ENCODE peak calls at places on chromosomes 11 and 22, in nine cellular contexts. M, Y, J, F, K, B, H, G and I are unnamed samples.
A peak's percentile ranks its signal among the peaks of the same experiment; 100 is the strongest.

GRCh38 chr11:93519179-93519578 is 24.0 kb downstream of the SMCO4 start:
- DNase-seq in M (no peak), B (no peak), G (no peak), K (no peak), Y (no peak), H (no peak), F (no peak), J (no peak), I (no peak)

GRCh38 chr11:65438257-65439151 is 15.9 kb downstream of the NEAT1 start:
- DNase-seq in J (peak; percentile 9), G (no peak), M (peak; percentile 39), H (peak; percentile 16), F (peak; percentile 48), Y (no peak), K (peak; percentile 40), B (no peak), I (no peak)

GRCh38 chr11:17479284-17480214 is 2.9 kb upstream of the ABCC8 start:
- DNase-seq in J (no peak), Y (peak; percentile 78), K (peak; percentile 10), G (no peak), F (peak; percentile 15), H (peak; percentile 24), M (peak; percentile 19), B (peak; percentile 41), I (no peak)

GRCh38 chr11:94203070-94203469 is 74.4 kb downstream of the PANX1 start:
- DNase-seq in B (no peak), G (no peak), K (no peak), Y (no peak), J (no peak), M (no peak), F (no peak), H (no peak), I (no peak)

GRCh38 chr22:30754971-30755759 is 60.5 kb downstream of the OSBP2 start:
- DNase-seq in B (peak; percentile 70), Y (peak; percentile 81), G (peak; percentile 29), J (peak; percentile 69), K (peak; percentile 79), H (peak; percentile 73), M (peak; percentile 91), F (peak; percentile 89), I (peak; percentile 89)

GRCh38 chr11:11230802-11231562 is 122.1 kb downstream of the CSNK2A3 start:
- DNase-seq in Y (no peak), K (no peak), G (no peak), F (no peak), H (peak; percentile 18), M (no peak), J (no peak), B (no peak), I (peak; percentile 57)

GRCh38 chr22:17283423-17283822 is 64.2 kb upstream of the ADA2 start:
- DNase-seq in M (no peak), J (no peak), B (no peak), F (no peak), H (no peak), G (no peak), K (no peak), Y (no peak), I (no peak)

GRCh38 chr11:47626234-47626633 is 16.1 kb downstream of the MTCH2 start:
- DNase-seq in H (no peak), M (no peak), J (no peak), G (no peak), F (no peak), K (no peak), B (no peak), Y (no peak), I (no peak)

GRCh38 chr22:19886605-19887250 is 32.1 kb upstream of the GNB1L start:
- DNase-seq in B (no peak), M (peak; percentile 37), F (peak; percentile 59), H (no peak), J (no peak), G (no peak), Y (no peak), K (peak; percentile 32), I (no peak)

GRCh38 chr22:44728761-44729261 is 23.6 kb upstream of the ARHGAP8 start:
- DNase-seq in F (no peak), K (no peak), Y (no peak), G (no peak), M (no peak), H (no peak), B (no peak), J (no peak), I (no peak)

GRCh38 chr11:69337211-69337721 is 43.3 kb downstream of the MYEOV start:
- DNase-seq in F (no peak), J (no peak), M (no peak), H (no peak), B (peak; percentile 70), Y (peak; percentile 75), K (peak; percentile 27), G (no peak), I (peak; percentile 67)

GRCh38 chr11:129785383-129786111 is 30.1 kb upstream of the TMEM45B start:
- DNase-seq in G (no peak), H (peak; percentile 8), Y (no peak), F (peak; percentile 14), B (no peak), M (peak; percentile 49), J (no peak), K (no peak), I (no peak)

DNA sequence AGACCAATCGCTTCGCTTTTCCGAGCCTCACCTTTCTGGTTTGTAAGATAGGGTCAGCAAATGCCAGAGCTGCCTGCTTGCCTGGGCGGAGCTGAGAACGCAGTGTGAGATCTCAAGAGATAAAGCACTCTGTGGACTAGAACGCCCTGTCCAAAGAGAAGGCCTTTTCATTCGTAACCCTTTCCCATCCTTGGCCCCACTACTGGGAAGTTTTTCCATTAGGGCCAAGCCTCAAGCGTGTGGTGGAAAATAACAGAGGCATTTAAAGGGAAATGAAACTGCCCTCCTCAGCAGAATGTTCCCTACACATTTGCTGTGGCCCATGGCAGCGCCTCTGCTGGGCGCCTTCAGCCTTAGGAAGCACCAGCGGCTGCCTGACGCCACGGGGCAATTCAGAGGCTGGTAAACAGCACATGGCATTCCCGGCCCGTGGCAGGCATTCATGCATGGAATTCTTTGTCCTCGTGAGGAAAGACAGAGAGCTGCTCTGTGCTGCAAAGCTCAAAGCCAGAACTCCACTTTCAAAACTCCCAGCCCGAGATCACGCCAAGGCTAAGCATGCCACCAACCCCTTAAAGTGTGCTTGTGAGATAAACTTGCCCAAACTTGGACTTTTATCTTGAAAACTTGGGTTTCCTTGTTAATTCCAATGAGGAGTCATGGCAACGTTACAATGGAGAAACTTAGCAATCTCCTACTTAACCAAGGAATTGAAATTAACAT is 38.1 kb downstream of the AHNAK start:
- DNase-seq in M (peak; percentile 39), B (peak; percentile 84), Y (peak; percentile 85), G (peak; percentile 85), K (peak; percentile 64), H (peak; percentile 88), J (peak; percentile 60), F (peak; percentile 49), I (peak; percentile 16)
- TF ChIP-seq CTCF in M (peak; percentile 34), B (peak; percentile 51), Y (no peak), G (peak; percentile 65), K (peak; percentile 67), H (peak; percentile 50), J (peak; percentile 55), F (peak; percentile 48), I (peak; percentile 32)

DNA sequence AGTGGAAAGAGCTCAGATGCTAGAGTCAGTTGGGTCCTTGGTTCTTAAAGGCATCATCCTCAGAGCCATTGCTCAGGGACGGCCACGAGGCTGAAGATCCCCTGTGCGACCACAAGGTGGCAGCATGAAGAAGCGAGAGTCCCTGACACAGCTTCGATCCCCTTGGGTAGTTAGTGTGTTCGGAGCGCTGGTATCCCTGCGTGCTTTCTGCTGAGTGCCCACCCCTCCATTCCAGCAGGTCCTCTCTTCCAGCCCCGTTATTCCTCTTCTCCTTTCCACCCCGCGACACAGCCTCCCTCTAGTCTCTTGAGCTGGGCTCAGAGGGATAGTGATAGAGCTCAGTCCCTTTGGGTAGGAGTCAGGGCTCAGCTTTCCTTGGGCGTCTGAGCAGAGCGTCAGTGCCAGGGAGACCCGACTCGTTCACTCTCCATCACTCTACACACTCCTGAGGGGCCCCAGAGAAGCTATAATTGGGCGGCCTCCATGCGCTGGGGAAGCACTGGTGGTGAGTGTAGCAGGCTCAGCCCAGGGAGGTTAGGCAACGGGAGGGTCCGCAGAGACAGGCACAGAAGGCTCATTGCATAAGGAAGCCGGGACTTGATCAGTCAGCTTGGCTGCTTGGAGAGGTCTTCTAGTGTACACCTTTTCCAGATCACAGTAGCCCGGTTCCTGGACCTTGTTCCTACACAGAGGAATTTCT is at the start of gene OR51D1:
- DNase-seq in K (peak; percentile 63), J (peak; percentile 39), F (peak; percentile 59), B (peak; percentile 77), G (peak; percentile 66), M (peak; percentile 77), H (peak; percentile 66), Y (peak; percentile 77), I (peak; percentile 77)
- H3K4me3 ChIP-seq in K (no peak within 1 kb of the TSS), J (no peak within 1 kb of the TSS), F (no peak within 1 kb of the TSS), B (no peak within 1 kb of the TSS), G (peak within 1 kb of the TSS; percentile 52), M (no peak within 1 kb of the TSS), H (no peak within 1 kb of the TSS), Y (no peak within 1 kb of the TSS), I (no peak within 1 kb of the TSS)

GRCh38 chr11:120211522-120212258 is 858 bp downstream of the OAF start:
- DNase-seq in F (no peak), Y (no peak), K (no peak), B (no peak), M (no peak), J (no peak), H (no peak), G (no peak), I (no peak)

GRCh38 chr11:120212926-120213325 is 2.1 kb downstream of the OAF start:
- DNase-seq in F (no peak), M (no peak), B (peak; percentile 86), H (no peak), G (no peak), J (no peak), Y (peak; percentile 85), K (no peak), I (no peak)

GRCh38 chr11:120209750-120210650 is 832 bp upstream of the OAF start:
- DNase-seq in Y (no peak), F (no peak), G (no peak), B (no peak), M (no peak), J (no peak), K (no peak), H (no peak), I (no peak)

GRCh38 chr11:120212259-120212888 is 1.5 kb downstream of the OAF start:
- DNase-seq in G (no peak), K (no peak), M (no peak), F (no peak), Y (no peak), H (no peak), J (no peak), B (no peak), I (no peak)

GRCh38 chr11:120210651-120211521 is at the start of gene OAF:
- DNase-seq in J (peak; percentile 81), F (peak; percentile 90), K (peak; percentile 89), M (peak; percentile 85), Y (peak; percentile 87), B (peak; percentile 73), H (peak; percentile 51), G (peak; percentile 65), I (peak; percentile 82)
- TF ChIP-seq CTCF in J (peak; percentile 49), F (no peak), K (peak; percentile 3), M (no peak), Y (no peak), B (peak; percentile 28), H (peak; percentile 31), G (peak; percentile 10), I (peak; percentile 20)

DNA sequence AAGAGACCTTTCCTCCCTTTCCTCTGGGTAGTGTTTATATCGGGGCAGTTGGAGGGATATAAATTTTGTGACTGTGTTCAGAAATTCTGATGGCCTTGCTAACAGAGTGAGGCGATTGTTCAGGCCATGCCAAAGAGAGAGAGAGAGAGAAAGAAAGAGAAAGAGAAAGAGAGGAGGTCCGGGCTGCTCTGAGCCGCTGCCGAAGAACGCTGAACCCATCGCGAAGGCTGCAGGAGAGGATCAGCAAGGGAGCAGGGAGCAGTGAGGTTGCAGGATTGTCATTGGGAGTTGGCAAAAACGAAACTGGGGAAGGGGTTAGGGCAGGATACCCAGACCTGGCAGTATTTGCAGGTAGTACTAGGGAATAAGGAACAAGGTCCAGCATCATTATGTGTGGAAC is 537.1 kb downstream of the INSC start:
- DNase-seq in M (no peak), J (peak; percentile 45), G (no peak), F (peak; percentile 25), B (no peak), K (no peak), H (no peak), Y (no peak), I (no peak)
- H3K4me3 ChIP-seq in M (peak overlapping the region; percentile 15), J (no peak overlapping the region), G (peak overlapping the region; percentile 49), F (peak overlapping the region; percentile 5), B (no peak overlapping the region), K (no peak overlapping the region), H (no peak overlapping the region), Y (no peak overlapping the region), I (no peak overlapping the region)